ENCODE peak calls at places on chromosome 22, in eight cellular contexts. C is central memory CD4-positive, alpha-beta T cell; P is stimulated activated effector memory CD8-positive, alpha-beta T cell treated with anti-CD3 and anti-CD28 coated beads, Interleukin-12 subunit alpha, Interleukin-12 subunit beta, amount 100 ng/mL, for 72 hours; R is CD8-positive, alpha-beta T cell; V is prostate gland; S is activated T-helper 1 cell treated with anti-CD3 and anti-CD28 coated beads, Interleukin-2, amount 50 U/mL, for 16 hours; Z is anterior cingulate cortex; A is activated CD4-positive, alpha-beta T cell treated with anti-CD3 and anti-CD28 coated beads for 24 hours. D is an unnamed sample.

GRCh38 chr22:36136988-36137387 is 23.6 kb downstream of the APOL3 start:
- DNase-seq in C (no peak), P (no peak), R (no peak), V (no peak), S (no peak), Z (no peak), A (no peak), D (no peak)

GRCh38 chr22:17922925-17923898 is 101.1 kb downstream of the MICAL3 start:
- DNase-seq in C (no peak), P (no peak), R (no peak), V (no peak), S (no peak), Z (no peak), A (no peak), D (peak)

GRCh38 chr22:30785527-30785926 is 90.9 kb downstream of the OSBP2 start:
- DNase-seq in C (no peak), P (no peak), R (no peak), V (no peak), S (no peak), Z (no peak), A (no peak), D (no peak)

GRCh38 chr22:27420817-27421361 is 380.7 kb downstream of the MN1 start:
- DNase-seq in C (no peak), P (no peak), R (no peak), V (peak), S (no peak), Z (no peak), A (no peak), D (peak)

GRCh38 chr22:35620624-35621245 is 3.6 kb upstream of the MB start:
- DNase-seq in C (no peak), P (no peak), R (no peak), V (no peak), S (no peak), Z (no peak), A (no peak), D (no peak)

GRCh38 chr22:31646186-31647019 is 15.6 kb downstream of the PISD start:
- DNase-seq in C (no peak), P (no peak), R (no peak), V (no peak), S (no peak), Z (no peak), A (no peak), D (peak)

GRCh38 chr22:20178075-20178921 is 27.4 kb upstream of the CCDC188 start:
- DNase-seq in C (no peak), P (no peak), R (no peak), V (no peak), S (no peak), Z (no peak), A (no peak), D (no peak)

GRCh38 chr22:39097098-39098020 is at the start of gene APOBEC3H:
- DNase-seq in C (peak), P (no peak), R (peak), V (peak), S (no peak), Z (no peak), A (no peak), D (no peak)

GRCh38 chr22:44735518-44736428 is 16.6 kb upstream of the ARHGAP8 start:
- DNase-seq in C (peak), P (peak), R (peak), V (peak), S (peak), Z (peak), A (peak), D (no peak)

GRCh38 chr22:30290318-30290678 is 993 bp upstream of the CASTOR1 start:
- DNase-seq in C (no peak), P (no peak), R (no peak), V (peak), S (no peak), Z (no peak), A (no peak), D (no peak)

GRCh38 chr22:36079041-36079440 is 50.4 kb upstream of the RBFOX2 start:
- DNase-seq in C (no peak), P (no peak), R (no peak), V (no peak), S (no peak), Z (no peak), A (no peak), D (no peak)

GRCh38 chr22:45452565-45453449 is 39.3 kb downstream of the RIBC2 start:
- DNase-seq in C (no peak), P (no peak), R (no peak), V (no peak), S (no peak), Z (no peak), A (no peak), D (no peak)

GRCh38 chr22:18056802-18057474 is 20.9 kb upstream of the PEX26 start:
- DNase-seq in C (no peak), P (no peak), R (no peak), V (no peak), S (no peak), Z (no peak), A (no peak), D (no peak)

GRCh38 chr22:37643225-37643847 is 3.9 kb downstream of the SH3BP1 start:
- DNase-seq in C (peak), P (peak), R (peak), V (peak), S (peak), Z (peak), A (peak), D (no peak)

GRCh38 chr22:36874309-36874696 is 13.5 kb downstream of the NCF4 start:
- DNase-seq in C (no peak), P (no peak), R (no peak), V (no peak), S (no peak), Z (no peak), A (no peak), D (no peak)

GRCh38 chr22:46866591-46866990 is 104.1 kb downstream of the TBC1D22A start:
- DNase-seq in C (no peak), P (no peak), R (no peak), V (no peak), S (no peak), Z (no peak), A (no peak), D (peak)

GRCh38 chr22:33476716-33477115 is 418.5 kb upstream of the SYN3 start:
- DNase-seq in C (no peak), P (no peak), R (no peak), V (no peak), S (no peak), Z (no peak), A (no peak), D (no peak)

GRCh38 chr22:46593996-46594946 is 25.9 kb upstream of the GRAMD4 start:
- DNase-seq in C (no peak), P (no peak), R (peak), V (no peak), S (no peak), Z (no peak), A (no peak), D (no peak)

GRCh38 chr22:41681616-41682015 is 7.1 kb downstream of the SNU13 start:
- DNase-seq in C (no peak), P (no peak), R (peak), V (no peak), S (no peak), Z (no peak), A (no peak), D (no peak)

GRCh38 chr22:42452916-42453315 is 20.7 kb upstream of the NFAM1 start:
- DNase-seq in C (no peak), P (no peak), R (no peak), V (no peak), S (no peak), Z (no peak), A (no peak), D (no peak)

GRCh38 chr22:38843201-38843715 is 570 bp downstream of the NPTXR start:
- DNase-seq in C (peak), P (peak), R (peak), V (no peak), S (no peak), Z (no peak), A (no peak), D (no peak)

GRCh38 chr22:19991645-19992451 is 24.8 kb downstream of the ARVCF start:
- DNase-seq in C (no peak), P (no peak), R (peak), V (no peak), S (no peak), Z (peak), A (no peak), D (no peak)

GRCh38 chr22:44963055-44963454 is 46.8 kb downstream of the PHF21B start:
- DNase-seq in C (no peak), P (no peak), R (no peak), V (no peak), S (no peak), Z (no peak), A (no peak), D (no peak)

GRCh38 chr22:23745780-23746179 is 5.1 kb downstream of the ZNF70 start:
- DNase-seq in C (no peak), P (no peak), R (no peak), V (no peak), S (no peak), Z (no peak), A (no peak), D (no peak)

GRCh38 chr22:37485006-37485713 is 1.0 kb downstream of the MFNG start:
- DNase-seq in C (peak), P (peak), R (peak), V (no peak), S (peak), Z (no peak), A (peak), D (no peak)

GRCh38 chr22:49023161-49023878 is 804.4 kb downstream of the BRD1 start:
- DNase-seq in C (no peak), P (no peak), R (no peak), V (no peak), S (no peak), Z (no peak), A (no peak), D (no peak)

GRCh38 chr22:40434101-40434500 is 63.7 kb downstream of the SGSM3 start:
- DNase-seq in C (no peak), P (no peak), R (no peak), V (no peak), S (no peak), Z (no peak), A (no peak), D (no peak)

GRCh38 chr22:39718206-39718605 is 147.7 kb downstream of the CACNA1I start:
- DNase-seq in C (no peak), P (no peak), R (no peak), V (no peak), S (no peak), Z (no peak), A (no peak), D (no peak)

GRCh38 chr22:46290843-46291785 is 5.6 kb upstream of the GTSE1 start:
- DNase-seq in C (no peak), P (no peak), R (no peak), V (no peak), S (no peak), Z (no peak), A (no peak), D (no peak)

GRCh38 chr22:50671641-50672040 is 982 bp upstream of the SHANK3 start:
- DNase-seq in C (no peak), P (no peak), R (peak), V (no peak), S (no peak), Z (no peak), A (no peak), D (no peak)

GRCh38 chr22:37492428-37493344 is 6.5 kb upstream of the MFNG start:
- DNase-seq in C (peak), P (peak), R (peak), V (no peak), S (no peak), Z (no peak), A (peak), D (no peak)

GRCh38 chr22:28917747-28918543 is 34.6 kb downstream of the ZNRF3 start:
- DNase-seq in C (no peak), P (no peak), R (no peak), V (no peak), S (no peak), Z (peak), A (no peak), D (no peak)

GRCh38 chr22:31650391-31650790 is 11.6 kb downstream of the PISD start:
- DNase-seq in C (no peak), P (no peak), R (no peak), V (no peak), S (no peak), Z (no peak), A (no peak), D (no peak)

GRCh38 chr22:46631113-46631512 is 10.9 kb downstream of the GRAMD4 start:
- DNase-seq in C (no peak), P (no peak), R (no peak), V (no peak), S (no peak), Z (no peak), A (no peak), D (no peak)

GRCh38 chr22:30210235-30210831 is 36.2 kb downstream of the LIF start:
- DNase-seq in C (no peak), P (no peak), R (no peak), V (no peak), S (no peak), Z (no peak), A (no peak), D (no peak)

GRCh38 chr22:33568934-33569496 is 351.3 kb downstream of the LARGE1 start:
- DNase-seq in C (no peak), P (no peak), R (no peak), V (no peak), S (no peak), Z (no peak), A (no peak), D (no peak)